ENCODE peak calls at places on chromosomes 2 and 18, in four cellular contexts. One of them, this sample, is unnamed.

GRCh38 chr2:211228559-211228958 is 672.2 kb downstream of the CPS1 start:
- DNase-seq in HepG2: no peak
- DNase-seq in GM12878: no peak
- DNase-seq in K562: no peak
- DNase-seq in this sample: no peak

GRCh38 chr2:134124047-134124753 is 129.7 kb upstream of the MGAT5 start:
- DNase-seq in K562: no peak
- DNase-seq in GM12878: no peak
- DNase-seq in HepG2: peak; percentile 70
- DNase-seq in this sample: no peak

GRCh38 chr18:29154758-29155725 is 978.1 kb upstream of the CDH2 start:
- DNase-seq in HepG2: no peak
- DNase-seq in K562: no peak
- DNase-seq in GM12878: no peak
- DNase-seq in this sample: peak; percentile 45

GRCh38 chr18:62525611-62526010 is 2.8 kb downstream of the ZCCHC2 start:
- DNase-seq in GM12878: no peak
- DNase-seq in HepG2: no peak
- DNase-seq in K562: no peak
- DNase-seq in this sample: no peak

GRCh38 chr18:8808001-8808400 is 102.6 kb downstream of the MTCL1 start:
- DNase-seq in GM12878: no peak
- DNase-seq in HepG2: no peak
- DNase-seq in K562: no peak
- DNase-seq in this sample: no peak

GRCh38 chr2:8754056-8754790 is 72.4 kb downstream of the ID2 start:
- DNase-seq in GM12878: no peak
- DNase-seq in HepG2: no peak
- DNase-seq in K562: no peak
- DNase-seq in this sample: no peak

GRCh38 chr2:32627441-32627900 is 379 bp upstream of the TTC27 start:
- DNase-seq in K562: no peak
- DNase-seq in HepG2: peak; percentile 9
- DNase-seq in GM12878: no peak
- DNase-seq in this sample: peak; percentile 14

GRCh38 chr2:105655244-105655643 is 89.5 kb upstream of the NCK2 start:
- DNase-seq in GM12878: no peak
- DNase-seq in K562: no peak
- DNase-seq in HepG2: no peak
- DNase-seq in this sample: no peak

GRCh38 chr2:177983183-177983788 is 89.3 kb downstream of the PDE11A start:
- DNase-seq in K562: peak; percentile 70
- DNase-seq in GM12878: no peak
- DNase-seq in HepG2: peak; percentile 53
- DNase-seq in this sample: peak; percentile 71
- TF ChIP-seq BHLHE40 in K562: peak; percentile 8
- TF ChIP-seq BHLHE40 in GM12878: no peak
- TF ChIP-seq BHLHE40 in HepG2: no peak
- TF ChIP-seq BHLHE40 in this sample: no peak

GRCh38 chr2:51782874-51783765 is 751.2 kb upstream of the NRXN1 start:
- DNase-seq in GM12878: no peak
- DNase-seq in K562: no peak
- DNase-seq in HepG2: no peak
- DNase-seq in this sample: no peak
- TF ChIP-seq KDM1A in GM12878: no peak
- TF ChIP-seq KDM1A in K562: no peak
- TF ChIP-seq KDM1A in HepG2: no peak
- TF ChIP-seq KDM1A in this sample: no peak

DNA sequence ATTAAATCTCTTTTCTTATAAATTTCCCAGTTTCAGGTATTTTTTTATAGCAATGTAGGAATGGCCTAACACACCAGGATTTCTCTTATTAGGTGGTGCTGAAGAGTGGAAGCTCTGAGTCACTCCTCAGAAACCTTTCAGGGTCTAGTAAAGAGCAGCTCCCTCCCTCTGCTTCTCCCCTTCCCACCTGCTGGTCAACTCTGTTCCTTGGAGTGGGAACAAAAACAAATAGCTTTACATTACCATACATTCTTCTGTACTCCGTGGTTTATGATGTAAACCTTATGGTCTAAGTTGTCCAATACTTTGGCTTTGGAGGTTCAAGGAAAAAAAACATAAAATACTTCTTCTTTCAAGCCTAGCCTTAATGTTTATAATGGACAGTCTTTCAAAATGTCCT is 2.7 kb upstream of the IL1R1 start:
- DNase-seq in K562: no peak
- DNase-seq in HepG2: no peak
- DNase-seq in GM12878: no peak
- DNase-seq in this sample: no peak
- TF ChIP-seq BHLHE40 in K562: no peak
- TF ChIP-seq BHLHE40 in HepG2: no peak
- TF ChIP-seq BHLHE40 in GM12878: no peak
- TF ChIP-seq BHLHE40 in this sample: no peak

DNA sequence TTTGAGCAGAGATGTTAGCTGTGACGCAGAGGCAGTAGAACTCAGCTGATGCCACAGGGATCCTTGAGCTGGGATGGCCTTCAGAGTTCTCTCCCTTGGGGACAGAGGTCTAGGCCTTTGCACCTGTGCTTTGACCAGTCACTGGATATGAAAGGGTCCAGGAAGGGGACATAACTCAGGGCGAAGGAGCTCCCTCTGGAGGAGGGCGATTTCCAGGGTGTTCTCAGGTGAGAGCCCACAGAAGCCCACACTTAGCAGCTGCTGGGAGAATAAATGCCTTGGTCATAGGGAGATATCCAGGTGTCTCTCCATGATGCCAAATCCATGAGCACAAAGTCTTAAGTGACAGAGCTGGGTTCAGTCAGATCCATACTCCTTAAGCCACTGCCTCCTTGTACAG is 369.2 kb downstream of the NYAP2 start:
- DNase-seq in K562: no peak
- DNase-seq in HepG2: no peak
- DNase-seq in GM12878: no peak
- DNase-seq in this sample: no peak
- TF ChIP-seq KDM1A in K562: no peak
- TF ChIP-seq KDM1A in HepG2: no peak
- TF ChIP-seq KDM1A in GM12878: no peak
- TF ChIP-seq KDM1A in this sample: no peak